ENCODE peak calls at places on chromosomes 12 and 14, in ten cellular contexts. H, V, D, F, Z, U, T, E, I and Q are unnamed samples.

GRCh38 chr12:129081755-129082250 is 228.5 kb downstream of the GLT1D1 start:
- DNase-seq in H (no peak), V (no peak), D (no peak), F (no peak), Z (no peak), U (no peak), T (no peak), E (peak), I (no peak), Q (no peak)

GRCh38 chr12:28121899-28122655 is 68.2 kb upstream of the CCDC91 start:
- DNase-seq in H (no peak), V (no peak), D (no peak), F (no peak), Z (no peak), U (no peak), T (no peak), E (no peak), I (no peak), Q (no peak)

GRCh38 chr12:98856897-98857540 is 211.9 kb downstream of the APAF1 start:
- DNase-seq in H (no peak), V (peak), D (no peak), F (peak), Z (no peak), U (no peak), T (no peak), E (no peak), I (no peak), Q (no peak)

GRCh38 chr12:39643052-39643451 is 23.4 kb upstream of the ABCD2 start:
- DNase-seq in H (no peak), V (no peak), D (no peak), F (no peak), Z (no peak), U (no peak), T (no peak), E (no peak), I (no peak), Q (no peak)

GRCh38 chr12:106840217-106840616 is 65.7 kb downstream of the RIC8B start:
- DNase-seq in H (no peak), V (peak), D (peak), F (peak), Z (no peak), U (no peak), T (no peak), E (no peak), I (peak), Q (no peak)

GRCh38 chr14:59627011-59627520 is 50.5 kb upstream of the CCDC175 start:
- DNase-seq in H (no peak), V (no peak), D (no peak), F (no peak), Z (no peak), U (no peak), T (no peak), E (no peak), I (no peak), Q (no peak)

GRCh38 chr12:111446631-111447570 is 41.2 kb downstream of the SH2B3 start:
- DNase-seq in H (no peak), V (no peak), D (no peak), F (no peak), Z (no peak), U (peak), T (no peak), E (no peak), I (no peak), Q (peak)

GRCh38 chr14:79584679-79585078 is 626.6 kb downstream of the DIO2 start:
- DNase-seq in H (no peak), V (peak), D (peak), F (peak), Z (no peak), U (no peak), T (peak), E (no peak), I (peak), Q (no peak)

GRCh38 chr12:121839993-121840761 is 18.5 kb downstream of the HPD start:
- DNase-seq in H (no peak), V (no peak), D (no peak), F (no peak), Z (no peak), U (no peak), T (no peak), E (no peak), I (no peak), Q (no peak)

GRCh38 chr14:81427348-81428058 is 27.4 kb upstream of the STON2 start:
- DNase-seq in H (no peak), V (no peak), D (no peak), F (peak), Z (no peak), U (no peak), T (no peak), E (peak), I (no peak), Q (no peak)

GRCh38 chr12:57475271-57476161 is 4.2 kb downstream of the ARHGAP9 start:
- DNase-seq in H (peak), V (no peak), D (no peak), F (no peak), Z (no peak), U (no peak), T (no peak), E (no peak), I (peak), Q (peak)

GRCh38 chr12:32149489-32149888 is 42.8 kb downstream of the BICD1 start:
- DNase-seq in H (no peak), V (no peak), D (no peak), F (no peak), Z (no peak), U (no peak), T (no peak), E (no peak), I (no peak), Q (no peak)

GRCh38 chr14:106518054-106518943 is 991.9 kb downstream of the TMEM121 start:
- DNase-seq in H (no peak), V (no peak), D (peak), F (no peak), Z (no peak), U (no peak), T (no peak), E (peak), I (no peak), Q (peak)